ENCODE peak calls at places on chromosomes 12 and 14, in five cellular contexts. F is stomach, T is adrenal gland, G is esophagus squamous epithelium, W is ovary. H is an unnamed sample.
A peak's percentile ranks its signal among the peaks of the same experiment; 100 is the strongest.

GRCh38 chr12:20259786-20260185 is 108.6 kb upstream of the PDE3A start:
- DNase-seq in F (no peak), T (no peak), G (no peak), W (no peak), H (no peak)

GRCh38 chr12:25689996-25690501 is 137.0 kb upstream of the LMNTD1 start:
- DNase-seq in F (peak; percentile 42), T (peak; percentile 65), G (no peak), W (no peak), H (no peak)

GRCh38 chr14:99041820-99042174 is 230.2 kb downstream of the BCL11B start:
- DNase-seq in F (peak; percentile 7), T (no peak), G (no peak), W (no peak), H (no peak)

GRCh38 chr14:67313153-67313552 is 46.5 kb downstream of the ATP6V1D start:
- DNase-seq in F (no peak), T (no peak), G (no peak), W (no peak), H (no peak)

GRCh38 chr12:10701843-10702242 is 21.3 kb downstream of the YBX3 start:
- DNase-seq in F (no peak), T (no peak), G (no peak), W (no peak), H (no peak)

GRCh38 chr14:51401756-51402155 is 161.7 kb downstream of the TMX1 start:
- DNase-seq in F (no peak), T (no peak), G (no peak), W (peak; percentile 28), H (no peak)

GRCh38 chr12:62123721-62124203 is 136.4 kb upstream of the USP15 start:
- DNase-seq in F (peak; percentile 31), T (peak; percentile 21), G (no peak), W (peak; percentile 41), H (no peak)

GRCh38 chr12:31324116-31324844 is 1.7 kb downstream of the SINHCAF start:
- DNase-seq in F (peak; percentile 83), T (peak; percentile 77), G (peak; percentile 45), W (peak; percentile 78), H (peak; percentile 95)

GRCh38 chr12:46702581-46703344 is 123.0 kb downstream of the SLC38A4 start:
- DNase-seq in F (no peak), T (no peak), G (no peak), W (no peak), H (no peak)

GRCh38 chr12:48000878-48001321 is 3.4 kb downstream of the COL2A1 start:
- DNase-seq in F (no peak), T (no peak), G (no peak), W (no peak), H (peak; percentile 56)

GRCh38 chr14:99234982-99235491 is 37.0 kb downstream of the BCL11B start:
- DNase-seq in F (no peak), T (no peak), G (no peak), W (no peak), H (no peak)

GRCh38 chr14:99786423-99787051 is 6.7 kb upstream of the EML1 start:
- DNase-seq in F (no peak), T (no peak), G (no peak), W (no peak), H (no peak)

GRCh38 chr12:49483621-49484020 is 55.2 kb upstream of the KCNH3 start:
- DNase-seq in F (no peak), T (no peak), G (no peak), W (no peak), H (no peak)

GRCh38 chr12:19203539-19204506 is 74.3 kb downstream of the PLEKHA5 start:
- DNase-seq in F (no peak), T (no peak), G (no peak), W (no peak), H (no peak)

DNA sequence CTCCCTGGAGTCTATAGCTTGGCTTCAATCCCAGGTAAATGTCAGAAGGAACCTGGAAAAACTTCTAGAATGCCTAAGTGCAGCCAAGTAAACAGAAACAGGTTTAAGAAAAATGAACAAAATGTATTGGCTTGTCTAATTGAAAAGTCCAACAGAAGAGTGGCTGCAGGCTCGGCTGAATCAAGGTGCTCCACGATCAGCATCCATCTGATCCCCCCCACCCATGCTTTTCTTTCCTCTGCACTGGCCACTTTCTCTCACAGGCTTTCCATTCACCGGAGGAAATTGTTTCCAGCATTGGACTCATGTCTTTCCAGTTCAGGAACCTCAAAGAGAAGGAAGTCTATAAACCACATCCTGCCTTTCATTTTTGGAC is 42.0 kb upstream of the C14orf180 start:
- DNase-seq in F (no peak), T (no peak), G (no peak), W (no peak), H (no peak)
- H3K27me3 ChIP-seq in F (peaks cover 5% of the 10 kb centered on the region), T (peaks cover 4% of the 10 kb centered on the region), G (no peaks in the 10 kb centered on the region), W (no peaks in the 10 kb centered on the region), H (peaks cover 4% of the 10 kb centered on the region)

DNA sequence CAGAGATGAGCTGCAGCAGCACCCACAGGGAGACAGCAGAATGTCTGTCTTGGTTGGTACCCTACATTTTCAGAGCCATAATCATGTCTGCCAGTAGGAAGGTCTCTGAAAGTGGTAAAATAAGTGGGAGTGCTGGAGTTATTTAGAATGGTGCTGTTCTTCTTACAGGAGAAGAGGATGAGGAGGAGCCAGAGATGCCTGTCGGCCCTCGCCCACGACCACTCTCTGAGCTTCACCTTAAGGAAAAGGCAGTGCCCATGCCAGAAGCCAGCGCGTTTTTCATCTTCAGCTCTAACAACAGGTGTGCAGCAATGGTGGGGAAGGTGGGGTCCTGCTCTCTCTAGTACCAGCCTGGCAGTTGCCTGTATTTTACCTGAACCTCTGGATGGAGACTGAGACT is 201.7 kb upstream of the FKBP4 start:
- DNase-seq in F (no peak), T (no peak), G (no peak), W (no peak), H (no peak)
- TF ChIP-seq POLR2A in F (no peak), T (no peak), G (no peak), W (no peak), H (no peak)

DNA sequence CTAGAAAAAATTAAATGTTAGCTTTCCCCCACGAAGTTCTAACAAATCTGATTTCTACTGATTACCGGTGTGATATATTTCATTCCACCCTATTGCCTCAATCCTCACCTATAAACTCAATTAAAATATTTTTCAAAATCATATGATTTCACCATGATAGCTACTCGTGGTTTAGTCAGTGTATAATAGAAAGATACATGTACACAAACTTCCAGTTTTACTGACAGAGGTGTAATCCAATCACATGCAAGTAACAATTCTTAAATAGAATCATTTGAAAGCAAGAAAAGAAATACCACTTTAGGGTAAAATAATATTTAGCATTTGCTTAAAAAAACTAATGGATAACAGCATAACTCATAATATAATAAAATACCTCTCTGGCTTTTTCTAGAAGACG is 55.0 kb upstream of the C12orf50 start:
- DNase-seq in F (no peak), T (no peak), G (no peak), W (no peak), H (no peak)
- H3K27me3 ChIP-seq in F (no peaks in the 10 kb centered on the region), T (no peaks in the 10 kb centered on the region), G (no peaks in the 10 kb centered on the region), W (no peaks in the 10 kb centered on the region), H (no peaks in the 10 kb centered on the region)

GRCh38 chr14:92568621-92569479 is 55.3 kb downstream of the RIN3 start:
- DNase-seq in F (no peak), T (no peak), G (no peak), W (no peak), H (no peak)
- TF ChIP-seq POLR2A in F (no peak), T (no peak), G (no peak), W (no peak), H (no peak)

GRCh38 chr14:103101964-103102688 is 7.6 kb downstream of the EXOC3L4 start:
- DNase-seq in F (no peak), T (no peak), G (no peak), W (no peak), H (no peak)

GRCh38 chr14:103101257-103101963 is 6.9 kb downstream of the EXOC3L4 start:
- DNase-seq in F (no peak), T (no peak), G (no peak), W (no peak), H (no peak)

GRCh38 chr14:103099081-103099732 is 4.7 kb downstream of the EXOC3L4 start:
- DNase-seq in F (peak; percentile 67), T (no peak), G (no peak), W (no peak), H (no peak)

GRCh38 chr14:103099733-103100280 is 5.3 kb downstream of the EXOC3L4 start:
- DNase-seq in F (no peak), T (no peak), G (no peak), W (no peak), H (no peak)

GRCh38 chr14:103100281-103101121 is 6.0 kb downstream of the EXOC3L4 start:
- DNase-seq in F (no peak), T (no peak), G (no peak), W (no peak), H (no peak)
- H3K27me3 ChIP-seq in F (peaks cover 60% of the 10 kb centered on the region), T (peaks cover 17% of the 10 kb centered on the region), G (peaks cover 5% of the 10 kb centered on the region), W (no peaks in the 10 kb centered on the region), H (peaks cover 39% of the 10 kb centered on the region)